ENCODE peak calls at places on chromosomes 1 and 21, in four cellular contexts. M, I, E and X are unnamed samples.

GRCh38 chr1:231699769-231700168 is 73.2 kb downstream of the DISC1 start:
- DNase-seq in M (no peak), I (no peak), E (no peak), X (no peak)

GRCh38 chr1:44327679-44328491 is 27.2 kb downstream of the ERI3 start:
- DNase-seq in M (no peak), I (peak), E (peak), X (no peak)

GRCh38 chr21:45874716-45875415 is 106.7 kb upstream of the COL6A1 start:
- DNase-seq in M (no peak), I (peak), E (no peak), X (no peak)

GRCh38 chr1:145871994-145872411 is 13.1 kb upstream of the PIAS3 start:
- DNase-seq in M (no peak), I (no peak), E (peak), X (no peak)

GRCh38 chr1:68384872-68385390 is 64.8 kb downstream of the RPE65 start:
- DNase-seq in M (no peak), I (peak), E (no peak), X (no peak)

GRCh38 chr1:154405762-154406571 is 824 bp downstream of the IL6R start:
- DNase-seq in M (peak), I (peak), E (peak), X (no peak)

GRCh38 chr1:58047265-58047858 is 499.2 kb downstream of the OMA1 start:
- DNase-seq in M (no peak), I (peak), E (peak), X (no peak)

GRCh38 chr1:173191011-173191410 is 16.1 kb downstream of the TNFSF4 start:
- DNase-seq in M (no peak), I (no peak), E (no peak), X (no peak)

GRCh38 chr1:201385299-201385891 is 7.9 kb upstream of the TNNT2 start:
- DNase-seq in M (no peak), I (peak), E (peak), X (peak)